ENCODE peak calls at places on chromosome 1, in eight cellular contexts. One of them, this sample, is unnamed. For H3K36me3, the result is how much of the 10 kb centered on the place peaks cover.

GRCh38 chr1:160196143-160196542 is 5.8 kb downstream of the CASQ1 start:
- DNase-seq in naive thymus-derived CD4-positive, alpha-beta T cell: no peak
- DNase-seq in small intestine: no peak
- DNase-seq in cardiac muscle cell: no peak
- DNase-seq in GM12878: no peak
- DNase-seq in tibial artery: no peak
- DNase-seq in heart right ventricle: no peak
- DNase-seq in IMR-90: no peak
- DNase-seq in this sample: no peak

GRCh38 chr1:15525043-15525958 is 1.3 kb upstream of the CASP9 start:
- DNase-seq in GM12878: peak
- DNase-seq in IMR-90: no peak
- DNase-seq in naive thymus-derived CD4-positive, alpha-beta T cell: peak
- DNase-seq in tibial artery: peak
- DNase-seq in small intestine: peak
- DNase-seq in heart right ventricle: no peak
- DNase-seq in cardiac muscle cell: no peak
- DNase-seq in this sample: peak

GRCh38 chr1:160405331-160405877 is 5.0 kb downstream of the VANGL2 start:
- DNase-seq in IMR-90: no peak
- DNase-seq in small intestine: no peak
- DNase-seq in tibial artery: no peak
- DNase-seq in GM12878: no peak
- DNase-seq in heart right ventricle: no peak
- DNase-seq in cardiac muscle cell: no peak
- DNase-seq in naive thymus-derived CD4-positive, alpha-beta T cell: no peak
- DNase-seq in this sample: no peak

GRCh38 chr1:34779526-34779925 is 1.5 kb upstream of the GJB3 start:
- DNase-seq in small intestine: no peak
- DNase-seq in heart right ventricle: no peak
- DNase-seq in GM12878: no peak
- DNase-seq in IMR-90: no peak
- DNase-seq in tibial artery: peak
- DNase-seq in naive thymus-derived CD4-positive, alpha-beta T cell: no peak
- DNase-seq in cardiac muscle cell: no peak
- DNase-seq in this sample: no peak

GRCh38 chr1:50080904-50081586 is 27.7 kb upstream of the ELAVL4 start:
- DNase-seq in GM12878: no peak
- DNase-seq in tibial artery: no peak
- DNase-seq in cardiac muscle cell: no peak
- DNase-seq in IMR-90: no peak
- DNase-seq in heart right ventricle: no peak
- DNase-seq in small intestine: peak
- DNase-seq in naive thymus-derived CD4-positive, alpha-beta T cell: no peak
- DNase-seq in this sample: no peak

GRCh38 chr1:213761845-213762407 is 225.8 kb upstream of the PROX1 start:
- DNase-seq in naive thymus-derived CD4-positive, alpha-beta T cell: peak
- DNase-seq in IMR-90: no peak
- DNase-seq in small intestine: no peak
- DNase-seq in GM12878: no peak
- DNase-seq in cardiac muscle cell: peak
- DNase-seq in heart right ventricle: no peak
- DNase-seq in tibial artery: no peak
- DNase-seq in this sample: no peak

GRCh38 chr1:2587071-2587859 is 688 bp downstream of the PRXL2B start:
- DNase-seq in heart right ventricle: no peak
- DNase-seq in tibial artery: no peak
- DNase-seq in naive thymus-derived CD4-positive, alpha-beta T cell: peak
- DNase-seq in cardiac muscle cell: peak
- DNase-seq in small intestine: peak
- DNase-seq in IMR-90: peak
- DNase-seq in GM12878: no peak
- DNase-seq in this sample: no peak

GRCh38 chr1:43836267-43836951 is 97.2 kb upstream of the ARTN start:
- DNase-seq in GM12878: peak
- DNase-seq in heart right ventricle: peak
- DNase-seq in cardiac muscle cell: peak
- DNase-seq in tibial artery: no peak
- DNase-seq in IMR-90: no peak
- DNase-seq in naive thymus-derived CD4-positive, alpha-beta T cell: peak
- DNase-seq in small intestine: peak
- DNase-seq in this sample: no peak

GRCh38 chr1:169909499-169909898 is 15.8 kb upstream of the SCYL3 start:
- DNase-seq in heart right ventricle: no peak
- DNase-seq in IMR-90: no peak
- DNase-seq in cardiac muscle cell: no peak
- DNase-seq in tibial artery: no peak
- DNase-seq in small intestine: no peak
- DNase-seq in GM12878: no peak
- DNase-seq in naive thymus-derived CD4-positive, alpha-beta T cell: no peak
- DNase-seq in this sample: no peak

GRCh38 chr1:43822040-43822439 is 111.6 kb upstream of the ARTN start:
- DNase-seq in tibial artery: peak
- DNase-seq in IMR-90: peak
- DNase-seq in heart right ventricle: no peak
- DNase-seq in GM12878: no peak
- DNase-seq in small intestine: peak
- DNase-seq in cardiac muscle cell: peak
- DNase-seq in naive thymus-derived CD4-positive, alpha-beta T cell: no peak
- DNase-seq in this sample: peak

GRCh38 chr1:29475256-29475800 is 239.0 kb downstream of the PTPRU start:
- DNase-seq in naive thymus-derived CD4-positive, alpha-beta T cell: no peak
- DNase-seq in GM12878: no peak
- DNase-seq in IMR-90: no peak
- DNase-seq in cardiac muscle cell: no peak
- DNase-seq in tibial artery: no peak
- DNase-seq in small intestine: no peak
- DNase-seq in heart right ventricle: no peak
- DNase-seq in this sample: no peak

GRCh38 chr1:43279666-43280065 is 5.7 kb downstream of the C1orf210 start:
- DNase-seq in naive thymus-derived CD4-positive, alpha-beta T cell: no peak
- DNase-seq in tibial artery: no peak
- DNase-seq in GM12878: no peak
- DNase-seq in heart right ventricle: no peak
- DNase-seq in IMR-90: no peak
- DNase-seq in cardiac muscle cell: no peak
- DNase-seq in small intestine: no peak
- DNase-seq in this sample: no peak

GRCh38 chr1:40634901-40635655 is 30.4 kb downstream of the RIMS3 start:
- DNase-seq in small intestine: no peak
- DNase-seq in cardiac muscle cell: no peak
- DNase-seq in IMR-90: peak
- DNase-seq in GM12878: no peak
- DNase-seq in tibial artery: no peak
- DNase-seq in heart right ventricle: no peak
- DNase-seq in naive thymus-derived CD4-positive, alpha-beta T cell: no peak
- DNase-seq in this sample: no peak

DNA sequence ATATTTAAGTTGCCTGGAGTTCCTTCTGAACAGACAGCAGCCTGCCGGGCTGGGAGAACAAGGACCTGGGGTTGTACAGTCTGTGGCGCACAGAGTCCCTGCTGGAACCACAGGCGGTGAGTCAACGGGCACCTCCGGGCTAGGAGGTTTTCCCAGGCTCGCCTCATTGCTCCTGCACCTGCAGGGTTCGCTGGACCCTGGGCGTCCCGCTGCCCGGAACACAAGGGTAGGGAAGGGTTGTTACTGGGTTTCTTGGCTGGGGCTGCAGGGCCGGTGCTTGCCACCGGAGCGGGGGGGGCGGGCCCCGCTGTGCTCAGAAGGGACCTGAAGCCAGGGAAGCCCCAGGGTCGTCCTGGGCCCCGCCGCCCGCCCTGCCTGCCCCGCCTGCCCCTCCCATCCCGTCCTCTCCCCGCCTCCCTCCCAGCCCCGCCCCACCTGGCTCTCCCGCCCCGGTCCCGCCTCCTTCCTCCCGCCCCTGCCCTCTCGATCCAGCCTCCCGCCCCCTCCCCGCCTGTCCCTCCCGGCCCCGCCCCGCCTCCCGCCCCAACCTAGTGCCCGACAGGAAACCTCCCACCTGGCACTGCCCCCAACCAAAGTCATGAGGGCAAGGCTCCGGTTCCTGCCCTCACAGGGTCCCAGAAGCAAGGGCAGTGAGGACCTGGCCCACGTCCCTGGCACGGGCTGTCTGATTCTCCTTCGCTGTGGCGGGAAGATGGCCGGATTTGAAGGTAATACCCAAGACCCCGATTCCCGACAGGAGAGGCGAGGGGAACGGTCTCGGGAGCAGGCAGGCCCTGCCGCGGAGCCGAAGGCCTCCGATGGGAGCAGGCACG is 6.8 kb downstream of the JMJD4 start:
- DNase-seq in tibial artery: peak
- DNase-seq in small intestine: peak
- DNase-seq in GM12878: peak
- DNase-seq in heart right ventricle: peak
- DNase-seq in cardiac muscle cell: peak
- DNase-seq in naive thymus-derived CD4-positive, alpha-beta T cell: peak
- DNase-seq in IMR-90: peak
- DNase-seq in this sample: peak
- H3K27ac ChIP-seq in tibial artery: peak
- H3K27ac ChIP-seq in small intestine: peak
- H3K27ac ChIP-seq in GM12878: peak
- H3K27ac ChIP-seq in heart right ventricle: peak
- H3K27ac ChIP-seq in cardiac muscle cell: peak
- H3K27ac ChIP-seq in naive thymus-derived CD4-positive, alpha-beta T cell: peak
- H3K27ac ChIP-seq in IMR-90: peak
- H3K27ac ChIP-seq in this sample: peak

GRCh38 chr1:179327679-179328078 is 34.1 kb downstream of the SOAT1 start:
- DNase-seq in small intestine: no peak
- DNase-seq in GM12878: no peak
- DNase-seq in naive thymus-derived CD4-positive, alpha-beta T cell: no peak
- DNase-seq in heart right ventricle: no peak
- DNase-seq in cardiac muscle cell: peak
- DNase-seq in IMR-90: no peak
- DNase-seq in tibial artery: no peak
- DNase-seq in this sample: no peak

GRCh38 chr1:179326746-179327145 is 33.1 kb downstream of the SOAT1 start:
- DNase-seq in small intestine: no peak
- DNase-seq in naive thymus-derived CD4-positive, alpha-beta T cell: no peak
- DNase-seq in GM12878: no peak
- DNase-seq in tibial artery: no peak
- DNase-seq in cardiac muscle cell: peak
- DNase-seq in IMR-90: no peak
- DNase-seq in heart right ventricle: no peak
- DNase-seq in this sample: no peak

GRCh38 chr1:179329862-179330261 is 35.9 kb upstream of the AXDND1 start:
- DNase-seq in heart right ventricle: no peak
- DNase-seq in tibial artery: no peak
- DNase-seq in GM12878: no peak
- DNase-seq in small intestine: no peak
- DNase-seq in IMR-90: no peak
- DNase-seq in naive thymus-derived CD4-positive, alpha-beta T cell: no peak
- DNase-seq in cardiac muscle cell: no peak
- DNase-seq in this sample: no peak

GRCh38 chr1:179322481-179323026 is 29.0 kb downstream of the SOAT1 start:
- DNase-seq in small intestine: no peak
- DNase-seq in tibial artery: no peak
- DNase-seq in cardiac muscle cell: peak
- DNase-seq in naive thymus-derived CD4-positive, alpha-beta T cell: no peak
- DNase-seq in GM12878: no peak
- DNase-seq in heart right ventricle: no peak
- DNase-seq in IMR-90: no peak
- DNase-seq in this sample: no peak

DNA sequence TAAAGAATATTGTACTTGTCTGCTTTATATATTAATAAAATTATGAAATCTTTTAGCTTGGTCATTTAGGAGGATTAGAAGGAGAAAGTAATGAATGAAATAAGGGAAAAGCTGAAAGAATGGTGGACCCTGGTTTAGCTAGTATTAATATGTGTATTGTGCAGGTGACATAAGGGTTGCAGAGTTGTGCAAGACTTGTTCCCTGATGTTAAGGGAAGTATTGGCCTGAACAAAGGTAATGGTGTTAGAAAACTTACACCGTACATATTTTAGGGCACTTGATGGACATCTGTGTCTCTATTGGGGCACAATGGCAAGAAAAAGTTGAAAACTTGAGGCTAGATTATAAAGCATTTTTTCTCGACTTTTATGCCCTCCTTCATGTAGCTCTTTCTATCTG is 32.2 kb downstream of the SOAT1 start:
- DNase-seq in naive thymus-derived CD4-positive, alpha-beta T cell: no peak
- DNase-seq in small intestine: no peak
- DNase-seq in IMR-90: no peak
- DNase-seq in heart right ventricle: no peak
- DNase-seq in tibial artery: no peak
- DNase-seq in GM12878: no peak
- DNase-seq in cardiac muscle cell: no peak
- DNase-seq in this sample: no peak
- H3K36me3 ChIP-seq in naive thymus-derived CD4-positive, alpha-beta T cell: under half
- H3K36me3 ChIP-seq in small intestine: under half
- H3K36me3 ChIP-seq in IMR-90: under half
- H3K36me3 ChIP-seq in heart right ventricle: under half
- H3K36me3 ChIP-seq in tibial artery: under half
- H3K36me3 ChIP-seq in GM12878: under half
- H3K36me3 ChIP-seq in cardiac muscle cell: under half
- H3K36me3 ChIP-seq in this sample: under half

GRCh38 chr1:4655674-4656532 is 1.5 kb downstream of the AJAP1 start:
- DNase-seq in tibial artery: no peak
- DNase-seq in naive thymus-derived CD4-positive, alpha-beta T cell: no peak
- DNase-seq in GM12878: no peak
- DNase-seq in cardiac muscle cell: peak
- DNase-seq in heart right ventricle: peak
- DNase-seq in IMR-90: no peak
- DNase-seq in small intestine: peak
- DNase-seq in this sample: no peak
- H3K4me3 ChIP-seq in tibial artery: no peak
- H3K4me3 ChIP-seq in naive thymus-derived CD4-positive, alpha-beta T cell: no peak
- H3K4me3 ChIP-seq in GM12878: no peak
- H3K4me3 ChIP-seq in cardiac muscle cell: peak
- H3K4me3 ChIP-seq in heart right ventricle: no peak
- H3K4me3 ChIP-seq in IMR-90: no peak
- H3K4me3 ChIP-seq in small intestine: no peak
- H3K4me3 ChIP-seq in this sample: no peak

DNA sequence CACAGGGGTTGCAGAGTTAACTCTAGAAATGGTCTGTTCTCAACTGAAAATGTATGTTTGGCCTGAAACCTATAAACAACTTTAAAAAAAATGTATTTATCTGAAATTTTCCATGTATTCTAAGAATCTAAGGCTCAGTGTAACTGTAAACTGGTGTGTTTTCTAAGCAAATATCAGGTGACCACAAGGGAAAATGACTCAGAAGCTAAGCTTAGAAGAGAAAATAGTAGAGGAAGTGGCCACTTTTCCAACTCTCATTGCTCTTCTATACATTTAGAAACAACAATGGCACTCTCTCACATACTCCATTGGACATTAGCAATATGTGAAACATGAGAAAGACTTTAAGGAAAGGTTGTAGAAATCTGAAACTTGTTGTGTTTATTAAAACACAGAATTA is 7.5 kb downstream of the TNFSF18 start:
- DNase-seq in GM12878: no peak
- DNase-seq in small intestine: no peak
- DNase-seq in naive thymus-derived CD4-positive, alpha-beta T cell: no peak
- DNase-seq in IMR-90: peak
- DNase-seq in heart right ventricle: no peak
- DNase-seq in tibial artery: no peak
- DNase-seq in cardiac muscle cell: peak
- DNase-seq in this sample: no peak
- H3K27ac ChIP-seq in GM12878: no peak
- H3K27ac ChIP-seq in small intestine: no peak
- H3K27ac ChIP-seq in naive thymus-derived CD4-positive, alpha-beta T cell: no peak
- H3K27ac ChIP-seq in IMR-90: no peak
- H3K27ac ChIP-seq in heart right ventricle: no peak
- H3K27ac ChIP-seq in tibial artery: no peak
- H3K27ac ChIP-seq in cardiac muscle cell: no peak
- H3K27ac ChIP-seq in this sample: no peak

This sample was measured in thoracic aorta.